ENCODE peak calls at places on chromosomes 2 and 18, in seven cellular contexts. One of them, this sample, is unnamed.

GRCh38 chr2:180202591-180202990 is 195.5 kb upstream of the CWC22 start:
- DNase-seq in Panc1: no peak
- DNase-seq in stomach: no peak
- DNase-seq in sigmoid colon: no peak
- DNase-seq in spleen: no peak
- DNase-seq in HCT116: no peak
- DNase-seq in endothelial cell of umbilical vein: no peak
- DNase-seq in this sample: no peak

GRCh38 chr2:173550143-173550542 is 195.5 kb downstream of the CDCA7 start:
- DNase-seq in spleen: no peak
- DNase-seq in stomach: no peak
- DNase-seq in endothelial cell of umbilical vein: no peak
- DNase-seq in Panc1: no peak
- DNase-seq in sigmoid colon: no peak
- DNase-seq in HCT116: no peak
- DNase-seq in this sample: no peak

GRCh38 chr2:62578837-62579640 is 73.0 kb upstream of the TMEM17 start:
- DNase-seq in Panc1: peak
- DNase-seq in endothelial cell of umbilical vein: peak
- DNase-seq in stomach: no peak
- DNase-seq in spleen: no peak
- DNase-seq in sigmoid colon: no peak
- DNase-seq in HCT116: peak
- DNase-seq in this sample: no peak

GRCh38 chr2:86249843-86250402 is 50.7 kb downstream of the MRPL35 start:
- DNase-seq in sigmoid colon: peak
- DNase-seq in Panc1: peak
- DNase-seq in HCT116: no peak
- DNase-seq in endothelial cell of umbilical vein: no peak
- DNase-seq in spleen: no peak
- DNase-seq in stomach: peak
- DNase-seq in this sample: no peak

GRCh38 chr2:33620-34019 is 12.7 kb downstream of the FAM110C start:
- DNase-seq in sigmoid colon: no peak
- DNase-seq in Panc1: no peak
- DNase-seq in stomach: peak
- DNase-seq in spleen: no peak
- DNase-seq in HCT116: peak
- DNase-seq in endothelial cell of umbilical vein: no peak
- DNase-seq in this sample: no peak

GRCh38 chr2:28583899-28584553 is 88.2 kb downstream of the PLB1 start:
- DNase-seq in spleen: no peak
- DNase-seq in endothelial cell of umbilical vein: peak
- DNase-seq in Panc1: peak
- DNase-seq in sigmoid colon: peak
- DNase-seq in stomach: peak
- DNase-seq in HCT116: peak
- DNase-seq in this sample: peak

GRCh38 chr18:45839415-45840395 is 14.2 kb downstream of the SIGLEC15 start:
- DNase-seq in endothelial cell of umbilical vein: peak
- DNase-seq in sigmoid colon: no peak
- DNase-seq in HCT116: peak
- DNase-seq in spleen: peak
- DNase-seq in stomach: peak
- DNase-seq in Panc1: no peak
- DNase-seq in this sample: peak

GRCh38 chr2:67070826-67071225 is 326.3 kb upstream of the ETAA1 start:
- DNase-seq in HCT116: no peak
- DNase-seq in sigmoid colon: no peak
- DNase-seq in endothelial cell of umbilical vein: no peak
- DNase-seq in Panc1: no peak
- DNase-seq in spleen: no peak
- DNase-seq in stomach: no peak
- DNase-seq in this sample: no peak

GRCh38 chr2:68715353-68716041 is 19.1 kb upstream of the ARHGAP25 start:
- DNase-seq in endothelial cell of umbilical vein: peak
- DNase-seq in HCT116: peak
- DNase-seq in sigmoid colon: no peak
- DNase-seq in stomach: peak
- DNase-seq in spleen: peak
- DNase-seq in Panc1: peak
- DNase-seq in this sample: no peak

GRCh38 chr2:70511986-70512729 is 41.5 kb downstream of the TGFA start:
- DNase-seq in sigmoid colon: no peak
- DNase-seq in spleen: no peak
- DNase-seq in Panc1: no peak
- DNase-seq in endothelial cell of umbilical vein: no peak
- DNase-seq in stomach: no peak
- DNase-seq in HCT116: no peak
- DNase-seq in this sample: no peak
- H3K27ac ChIP-seq in sigmoid colon: no peak
- H3K27ac ChIP-seq in spleen: no peak
- H3K27ac ChIP-seq in Panc1: no peak
- H3K27ac ChIP-seq in endothelial cell of umbilical vein: no peak
- H3K27ac ChIP-seq in stomach: no peak
- H3K27ac ChIP-seq in HCT116: no peak
- H3K27ac ChIP-seq in this sample: no peak

GRCh38 chr2:1082456-1083205 is 132.0 kb downstream of the SNTG2 start:
- DNase-seq in endothelial cell of umbilical vein: no peak
- DNase-seq in sigmoid colon: no peak
- DNase-seq in spleen: no peak
- DNase-seq in Panc1: no peak
- DNase-seq in HCT116: no peak
- DNase-seq in stomach: no peak
- DNase-seq in this sample: no peak

GRCh38 chr2:1079873-1080799 is 129.5 kb downstream of the SNTG2 start:
- DNase-seq in Panc1: no peak
- DNase-seq in stomach: no peak
- DNase-seq in spleen: no peak
- DNase-seq in sigmoid colon: no peak
- DNase-seq in endothelial cell of umbilical vein: no peak
- DNase-seq in HCT116: no peak
- DNase-seq in this sample: no peak

GRCh38 chr2:1080984-1081383 is 130.3 kb downstream of the SNTG2 start:
- DNase-seq in Panc1: no peak
- DNase-seq in endothelial cell of umbilical vein: no peak
- DNase-seq in spleen: no peak
- DNase-seq in HCT116: no peak
- DNase-seq in sigmoid colon: no peak
- DNase-seq in stomach: no peak
- DNase-seq in this sample: no peak

GRCh38 chr2:1078326-1078885 is 127.8 kb downstream of the SNTG2 start:
- DNase-seq in HCT116: no peak
- DNase-seq in endothelial cell of umbilical vein: no peak
- DNase-seq in sigmoid colon: no peak
- DNase-seq in stomach: no peak
- DNase-seq in Panc1: no peak
- DNase-seq in spleen: no peak
- DNase-seq in this sample: no peak

DNA sequence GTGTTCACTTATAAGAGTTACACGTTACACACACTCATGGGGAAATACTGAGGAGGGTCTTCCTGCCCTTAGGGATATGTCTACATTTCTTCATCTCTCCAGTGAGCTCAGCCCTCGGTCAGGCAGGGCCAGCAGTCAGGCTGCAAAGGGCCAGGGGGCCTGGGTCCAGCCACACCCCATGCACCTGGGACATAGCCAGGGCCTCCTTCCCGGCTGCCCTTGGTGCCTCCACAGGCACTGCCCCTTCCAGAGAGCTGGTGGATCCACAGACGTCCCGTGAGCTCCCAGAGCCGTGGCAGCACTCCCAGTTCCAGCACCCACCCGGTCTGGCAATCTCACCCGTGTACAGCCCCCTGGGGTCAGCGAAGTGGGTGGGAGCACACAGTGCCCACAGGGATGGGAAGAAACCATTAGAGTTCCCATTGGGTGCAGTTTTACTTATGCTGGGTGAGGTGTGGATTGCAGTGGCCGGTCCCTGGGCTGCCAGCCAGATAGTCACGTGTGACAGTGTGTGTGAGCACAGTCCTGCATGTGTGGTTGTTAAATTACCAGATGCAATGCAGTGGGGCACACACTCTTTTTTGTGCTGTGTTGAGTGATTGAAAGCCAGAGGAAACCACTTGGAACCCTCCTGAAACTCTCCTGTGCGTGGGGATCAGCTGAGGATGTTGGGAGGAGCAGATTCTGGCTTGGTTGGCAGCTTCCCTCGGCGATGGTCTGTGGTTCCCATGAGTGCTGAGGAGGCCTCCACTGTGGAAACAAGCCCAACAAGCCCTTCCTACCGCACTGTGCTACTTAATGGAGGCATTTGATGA is 131.0 kb downstream of the SNTG2 start:
- DNase-seq in endothelial cell of umbilical vein: no peak
- DNase-seq in HCT116: no peak
- DNase-seq in stomach: peak
- DNase-seq in spleen: no peak
- DNase-seq in sigmoid colon: no peak
- DNase-seq in Panc1: no peak
- DNase-seq in this sample: no peak
- TF ChIP-seq POLR2AphosphoS5 in endothelial cell of umbilical vein: no peak
- TF ChIP-seq POLR2AphosphoS5 in HCT116: no peak
- TF ChIP-seq POLR2AphosphoS5 in stomach: no peak
- TF ChIP-seq POLR2AphosphoS5 in spleen: no peak
- TF ChIP-seq POLR2AphosphoS5 in sigmoid colon: no peak
- TF ChIP-seq POLR2AphosphoS5 in Panc1: no peak
- TF ChIP-seq POLR2AphosphoS5 in this sample: no peak

GRCh38 chr2:198162276-198162675 is 357.9 kb downstream of the PLCL1 start:
- DNase-seq in Panc1: no peak
- DNase-seq in HCT116: no peak
- DNase-seq in stomach: no peak
- DNase-seq in endothelial cell of umbilical vein: no peak
- DNase-seq in sigmoid colon: no peak
- DNase-seq in spleen: no peak
- DNase-seq in this sample: no peak

DNA sequence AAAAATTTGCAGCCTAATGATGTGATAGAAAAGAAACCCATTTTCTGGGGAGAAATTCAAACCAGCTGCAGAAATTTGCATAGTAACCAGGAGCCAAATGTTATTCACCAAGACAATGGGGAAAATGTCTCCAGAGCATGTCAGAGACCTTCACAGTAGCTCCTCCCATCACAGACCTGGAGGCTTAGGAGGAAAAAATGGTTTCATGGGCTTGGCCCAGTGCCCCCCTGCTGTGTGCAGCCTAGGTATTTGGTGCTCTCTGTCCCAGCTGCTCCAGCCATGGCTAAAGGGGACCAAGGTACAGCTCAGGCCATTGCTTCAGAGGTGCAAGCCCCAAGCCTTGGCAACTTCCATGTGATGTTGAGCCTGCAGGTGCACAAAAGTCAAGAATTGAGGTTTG is 352.9 kb downstream of the PLCL1 start:
- DNase-seq in sigmoid colon: no peak
- DNase-seq in HCT116: no peak
- DNase-seq in Panc1: no peak
- DNase-seq in stomach: no peak
- DNase-seq in endothelial cell of umbilical vein: no peak
- DNase-seq in spleen: no peak
- DNase-seq in this sample: no peak
- H3K4me3 ChIP-seq in sigmoid colon: no peak
- H3K4me3 ChIP-seq in HCT116: no peak
- H3K4me3 ChIP-seq in Panc1: no peak
- H3K4me3 ChIP-seq in stomach: no peak
- H3K4me3 ChIP-seq in endothelial cell of umbilical vein: no peak
- H3K4me3 ChIP-seq in spleen: no peak
- H3K4me3 ChIP-seq in this sample: no peak

GRCh38 chr2:162732946-162733698 is 105.4 kb downstream of the KCNH7 start:
- DNase-seq in endothelial cell of umbilical vein: no peak
- DNase-seq in stomach: peak
- DNase-seq in sigmoid colon: no peak
- DNase-seq in HCT116: no peak
- DNase-seq in Panc1: no peak
- DNase-seq in spleen: no peak
- DNase-seq in this sample: no peak
- H3K27ac ChIP-seq in endothelial cell of umbilical vein: no peak
- H3K27ac ChIP-seq in stomach: peak
- H3K27ac ChIP-seq in sigmoid colon: no peak
- H3K27ac ChIP-seq in HCT116: no peak
- H3K27ac ChIP-seq in Panc1: no peak
- H3K27ac ChIP-seq in spleen: no peak
- H3K27ac ChIP-seq in this sample: no peak

DNA sequence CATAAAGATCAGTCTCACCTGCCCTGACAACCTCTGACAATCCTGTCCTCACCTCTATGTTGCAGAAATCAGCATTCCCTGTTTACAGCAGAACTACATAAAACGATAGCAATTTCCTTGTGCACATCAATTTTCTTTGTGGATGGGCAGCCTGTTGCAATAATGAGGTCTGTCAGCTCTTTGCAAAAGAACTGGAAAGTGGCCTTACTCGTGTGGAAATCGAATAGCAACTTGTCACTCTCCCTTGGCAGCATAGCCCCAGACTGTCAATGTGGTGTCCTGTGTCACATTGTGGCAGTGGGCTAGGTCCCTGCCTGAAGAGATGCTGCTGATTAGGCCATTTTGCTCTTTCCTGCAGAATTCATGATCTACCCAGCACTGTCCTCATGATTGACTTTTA is 531.9 kb downstream of the CCDC85A start:
- DNase-seq in endothelial cell of umbilical vein: no peak
- DNase-seq in Panc1: no peak
- DNase-seq in sigmoid colon: no peak
- DNase-seq in stomach: no peak
- DNase-seq in spleen: no peak
- DNase-seq in HCT116: no peak
- DNase-seq in this sample: no peak
- TF ChIP-seq POLR2AphosphoS5 in endothelial cell of umbilical vein: no peak
- TF ChIP-seq POLR2AphosphoS5 in Panc1: no peak
- TF ChIP-seq POLR2AphosphoS5 in sigmoid colon: no peak
- TF ChIP-seq POLR2AphosphoS5 in stomach: no peak
- TF ChIP-seq POLR2AphosphoS5 in spleen: no peak
- TF ChIP-seq POLR2AphosphoS5 in HCT116: no peak
- TF ChIP-seq POLR2AphosphoS5 in this sample: no peak

DNA sequence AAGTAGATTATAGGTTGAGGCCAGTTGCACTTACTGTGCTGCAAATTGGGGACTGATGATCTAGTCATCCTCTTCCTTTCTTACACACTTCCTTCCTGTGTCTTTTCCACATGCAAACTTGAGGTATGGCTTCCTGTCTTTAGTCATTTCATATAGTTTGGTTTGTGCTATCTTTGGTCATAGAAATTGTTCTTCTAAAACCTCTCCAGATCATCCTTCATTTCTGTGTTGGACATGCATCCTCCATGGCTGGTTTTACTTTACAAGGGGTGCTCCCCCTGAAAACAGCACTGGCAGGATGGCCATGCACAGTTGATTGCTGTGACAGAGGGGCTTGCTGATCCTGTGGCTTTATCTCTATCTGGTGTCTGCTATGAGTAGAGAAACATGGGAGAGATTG is 36.5 kb downstream of the MGAT5 start:
- DNase-seq in spleen: no peak
- DNase-seq in stomach: no peak
- DNase-seq in endothelial cell of umbilical vein: no peak
- DNase-seq in HCT116: no peak
- DNase-seq in Panc1: no peak
- DNase-seq in sigmoid colon: no peak
- DNase-seq in this sample: no peak
- H3K4me3 ChIP-seq in spleen: no peak
- H3K4me3 ChIP-seq in stomach: no peak
- H3K4me3 ChIP-seq in endothelial cell of umbilical vein: no peak
- H3K4me3 ChIP-seq in HCT116: no peak
- H3K4me3 ChIP-seq in Panc1: no peak
- H3K4me3 ChIP-seq in sigmoid colon: no peak
- H3K4me3 ChIP-seq in this sample: no peak

GRCh38 chr2:226338825-226339224 is 460.8 kb downstream of the IRS1 start:
- DNase-seq in endothelial cell of umbilical vein: no peak
- DNase-seq in spleen: no peak
- DNase-seq in HCT116: no peak
- DNase-seq in Panc1: no peak
- DNase-seq in sigmoid colon: no peak
- DNase-seq in stomach: no peak
- DNase-seq in this sample: no peak
- H3K27ac ChIP-seq in endothelial cell of umbilical vein: no peak
- H3K27ac ChIP-seq in spleen: no peak
- H3K27ac ChIP-seq in HCT116: peak
- H3K27ac ChIP-seq in Panc1: no peak
- H3K27ac ChIP-seq in sigmoid colon: no peak
- H3K27ac ChIP-seq in stomach: no peak
- H3K27ac ChIP-seq in this sample: no peak

GRCh38 chr2:239570216-239570925 is 169.6 kb upstream of the HDAC4 start:
- DNase-seq in HCT116: no peak
- DNase-seq in Panc1: no peak
- DNase-seq in spleen: peak
- DNase-seq in sigmoid colon: no peak
- DNase-seq in endothelial cell of umbilical vein: no peak
- DNase-seq in stomach: no peak
- DNase-seq in this sample: no peak
- TF ChIP-seq POLR2AphosphoS5 in HCT116: no peak
- TF ChIP-seq POLR2AphosphoS5 in Panc1: no peak
- TF ChIP-seq POLR2AphosphoS5 in spleen: no peak
- TF ChIP-seq POLR2AphosphoS5 in sigmoid colon: no peak
- TF ChIP-seq POLR2AphosphoS5 in endothelial cell of umbilical vein: no peak
- TF ChIP-seq POLR2AphosphoS5 in stomach: no peak
- TF ChIP-seq POLR2AphosphoS5 in this sample: no peak